ENCODE peak calls at places on chromosomes 2 and 18, in six cellular contexts. One of them, this sample, is unnamed.

GRCh38 chr2:197011777-197012641 is 85.5 kb upstream of the PGAP1 start:
- DNase-seq in activated CD4-positive, CD25-positive, alpha-beta regulatory T cell treated with anti-CD3 and anti-CD28 coated beads, Interleukin-2, amount 50 U/mL, for 16 hours: no peak
- DNase-seq in kidney: no peak
- DNase-seq in C1 segment of cervical spinal cord: no peak
- DNase-seq in caudate nucleus: no peak
- DNase-seq in K562: peak
- DNase-seq in this sample: peak

GRCh38 chr2:54466880-54467279 is 10.8 kb downstream of the SPTBN1 start:
- DNase-seq in caudate nucleus: no peak
- DNase-seq in kidney: no peak
- DNase-seq in K562: no peak
- DNase-seq in C1 segment of cervical spinal cord: no peak
- DNase-seq in activated CD4-positive, CD25-positive, alpha-beta regulatory T cell treated with anti-CD3 and anti-CD28 coated beads, Interleukin-2, amount 50 U/mL, for 16 hours: no peak
- DNase-seq in this sample: no peak

GRCh38 chr2:26900831-26901321 is 52.9 kb downstream of the DPYSL5 start:
- DNase-seq in K562: no peak
- DNase-seq in caudate nucleus: no peak
- DNase-seq in C1 segment of cervical spinal cord: no peak
- DNase-seq in activated CD4-positive, CD25-positive, alpha-beta regulatory T cell treated with anti-CD3 and anti-CD28 coated beads, Interleukin-2, amount 50 U/mL, for 16 hours: no peak
- DNase-seq in kidney: no peak
- DNase-seq in this sample: no peak

GRCh38 chr2:241988146-241988545 is 118.6 kb downstream of the RTP5 start:
- DNase-seq in caudate nucleus: no peak
- DNase-seq in C1 segment of cervical spinal cord: no peak
- DNase-seq in activated CD4-positive, CD25-positive, alpha-beta regulatory T cell treated with anti-CD3 and anti-CD28 coated beads, Interleukin-2, amount 50 U/mL, for 16 hours: no peak
- DNase-seq in kidney: no peak
- DNase-seq in K562: no peak
- DNase-seq in this sample: no peak

GRCh38 chr18:44672506-44672905 is 8.2 kb upstream of the SETBP1 start:
- DNase-seq in activated CD4-positive, CD25-positive, alpha-beta regulatory T cell treated with anti-CD3 and anti-CD28 coated beads, Interleukin-2, amount 50 U/mL, for 16 hours: no peak
- DNase-seq in caudate nucleus: no peak
- DNase-seq in K562: no peak
- DNase-seq in C1 segment of cervical spinal cord: no peak
- DNase-seq in kidney: no peak
- DNase-seq in this sample: no peak

GRCh38 chr2:59932341-59932740 is 621.1 kb downstream of the BCL11A start:
- DNase-seq in activated CD4-positive, CD25-positive, alpha-beta regulatory T cell treated with anti-CD3 and anti-CD28 coated beads, Interleukin-2, amount 50 U/mL, for 16 hours: no peak
- DNase-seq in K562: no peak
- DNase-seq in kidney: no peak
- DNase-seq in C1 segment of cervical spinal cord: no peak
- DNase-seq in caudate nucleus: no peak
- DNase-seq in this sample: no peak

GRCh38 chr18:7740815-7741214 is 173.7 kb downstream of the PTPRM start:
- DNase-seq in kidney: no peak
- DNase-seq in C1 segment of cervical spinal cord: no peak
- DNase-seq in activated CD4-positive, CD25-positive, alpha-beta regulatory T cell treated with anti-CD3 and anti-CD28 coated beads, Interleukin-2, amount 50 U/mL, for 16 hours: no peak
- DNase-seq in caudate nucleus: no peak
- DNase-seq in K562: no peak
- DNase-seq in this sample: no peak

GRCh38 chr2:70124983-70125480 is 37.8 kb downstream of the PCBP1 start:
- DNase-seq in caudate nucleus: no peak
- DNase-seq in K562: peak
- DNase-seq in kidney: peak
- DNase-seq in C1 segment of cervical spinal cord: no peak
- DNase-seq in activated CD4-positive, CD25-positive, alpha-beta regulatory T cell treated with anti-CD3 and anti-CD28 coated beads, Interleukin-2, amount 50 U/mL, for 16 hours: no peak
- DNase-seq in this sample: peak

GRCh38 chr2:101698419-101699190 is 1.1 kb downstream of the MAP4K4 start:
- DNase-seq in kidney: no peak
- DNase-seq in K562: no peak
- DNase-seq in C1 segment of cervical spinal cord: no peak
- DNase-seq in activated CD4-positive, CD25-positive, alpha-beta regulatory T cell treated with anti-CD3 and anti-CD28 coated beads, Interleukin-2, amount 50 U/mL, for 16 hours: no peak
- DNase-seq in caudate nucleus: no peak
- DNase-seq in this sample: no peak

GRCh38 chr2:158120664-158121063 is 19.0 kb downstream of the UPP2 start:
- DNase-seq in K562: no peak
- DNase-seq in kidney: no peak
- DNase-seq in caudate nucleus: no peak
- DNase-seq in activated CD4-positive, CD25-positive, alpha-beta regulatory T cell treated with anti-CD3 and anti-CD28 coated beads, Interleukin-2, amount 50 U/mL, for 16 hours: no peak
- DNase-seq in C1 segment of cervical spinal cord: no peak
- DNase-seq in this sample: no peak

This sample was measured in foreskin melanocyte.